ENCODE peak calls at places on chromosomes 4 and X, in four cellular contexts. J is esophagus squamous epithelium, I is left ventricle myocardium inferior, N is suprapubic skin. C is an unnamed sample.

GRCh38 chrX:110915120-110915519 is 119.5 kb upstream of the CHRDL1 start:
- DNase-seq in N (no peak), I (no peak), J (no peak), C (no peak)

GRCh38 chr4:163790231-163790630 is 295.7 kb downstream of the TMA16 start:
- DNase-seq in I (no peak), N (no peak), J (no peak), C (no peak)

GRCh38 chr4:8745828-8746225 is 125.8 kb downstream of the HMX1 start:
- DNase-seq in J (no peak), I (no peak), N (peak; percentile 53), C (peak; percentile 49)

GRCh38 chr4:165864228-165864627 is 8.8 kb upstream of the TLL1 start:
- DNase-seq in J (no peak), I (no peak), N (no peak), C (no peak)

GRCh38 chr4:2352729-2353221 is 65.7 kb downstream of the ZFYVE28 start:
- DNase-seq in I (no peak), J (no peak), N (peak; percentile 59), C (peak; percentile 77)

GRCh38 chrX:39953027-39953426 is 144.7 kb downstream of the BCOR start:
- DNase-seq in J (no peak), N (no peak), I (no peak), C (no peak)

GRCh38 chrX:148723551-148723950 is 223.1 kb downstream of the AFF2 start:
- DNase-seq in I (no peak), N (no peak), J (no peak), C (no peak)

GRCh38 chr4:153019906-153020305 is 83.8 kb downstream of the FHDC1 start:
- DNase-seq in I (no peak), J (no peak), N (no peak), C (no peak)

GRCh38 chrX:69238153-69238959 is 73.1 kb upstream of the PJA1 start:
- DNase-seq in J (no peak), N (no peak), I (peak; percentile 31), C (no peak)

GRCh38 chr4:100633269-100633668 is 115.4 kb upstream of the EMCN start:
- DNase-seq in J (no peak), N (no peak), I (no peak), C (no peak)

GRCh38 chr4:57190651-57191481 is 80.7 kb upstream of the IGFBP7 start:
- DNase-seq in I (no peak), N (no peak), J (no peak), C (no peak)

DNA sequence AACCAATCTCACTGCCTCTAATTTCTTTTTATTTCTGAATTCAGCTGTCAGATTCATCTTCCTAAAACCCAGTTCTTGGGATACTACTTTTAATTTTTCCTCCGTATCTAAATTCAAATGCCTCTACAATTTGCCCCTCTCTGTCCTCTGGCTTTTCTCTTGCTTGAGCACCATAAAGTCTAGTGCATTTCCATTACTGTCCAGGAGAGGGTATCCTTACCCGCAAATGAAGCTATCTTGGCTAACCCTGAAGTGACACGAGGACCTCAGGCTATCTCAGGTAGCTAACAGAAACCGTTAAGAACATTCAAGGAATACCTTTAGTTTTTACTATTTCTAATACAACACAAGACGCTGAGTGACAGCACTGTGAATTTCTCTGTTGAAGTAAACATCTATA is 49.4 kb upstream of the PRR32 start:
- DNase-seq in I (no peak), N (no peak), J (no peak), C (no peak)
- TF ChIP-seq CTCF in I (peak; percentile 62), N (peak; percentile 33), J (no peak), C (peak; percentile 13)

GRCh38 chr4:135372131-135372530 is 1170.5 kb upstream of the PABPC4L start:
- DNase-seq in J (no peak), I (no peak), N (no peak), C (no peak)

GRCh38 chr4:135368826-135369225 is 1167.2 kb upstream of the PABPC4L start:
- DNase-seq in J (no peak), N (no peak), I (no peak), C (no peak)

DNA sequence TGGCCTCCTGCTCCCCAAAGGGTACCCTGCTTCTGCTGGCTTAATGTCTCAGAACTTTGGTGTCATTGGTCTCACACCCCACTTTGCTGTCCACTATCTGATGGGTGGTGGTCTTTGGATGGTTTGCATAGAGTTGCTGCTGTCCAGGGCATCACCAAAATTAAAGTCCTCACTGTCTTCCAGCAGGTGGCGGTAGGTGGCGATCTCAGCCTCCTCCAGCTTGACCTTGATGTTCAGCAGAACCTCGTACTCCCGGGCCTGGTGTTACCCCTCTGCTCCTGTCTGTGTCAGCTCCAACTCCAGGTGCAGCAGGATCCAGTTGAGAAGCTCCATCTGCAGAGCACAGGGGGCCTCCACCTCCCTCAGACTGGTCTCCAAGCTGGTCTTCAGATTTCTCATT is 1169.5 kb upstream of the PABPC4L start:
- DNase-seq in I (no peak), J (no peak), N (no peak), C (no peak)
- TF ChIP-seq CTCF in I (no peak), J (no peak), N (no peak), C (no peak)

DNA sequence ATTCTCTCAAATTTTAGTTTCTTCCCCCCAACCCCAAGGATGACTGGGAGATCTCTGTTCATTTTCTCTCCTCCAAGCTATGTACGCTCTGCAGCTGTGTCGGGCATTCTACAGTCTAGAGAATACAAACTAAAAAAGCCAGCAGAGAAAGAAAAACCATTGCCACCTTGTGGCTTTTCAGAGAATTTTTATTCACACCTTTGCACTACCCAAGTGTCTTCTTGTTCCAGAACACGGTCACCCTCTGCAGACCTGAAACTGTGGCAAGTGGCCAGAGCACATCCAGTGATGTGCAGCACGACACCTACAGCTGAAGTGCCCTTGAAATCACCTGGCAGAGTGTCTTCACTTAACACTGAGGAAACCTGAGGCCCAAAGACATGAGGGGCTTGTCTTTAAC is 68.6 kb downstream of the CHST7 start:
- DNase-seq in J (no peak), N (no peak), I (no peak), C (no peak)
- TF ChIP-seq CTCF in J (peak; percentile 42), N (peak; percentile 25), I (peak; percentile 64), C (peak; percentile 54)

GRCh38 chr4:22514001-22514400 is 1.9 kb downstream of the ADGRA3 start:
- DNase-seq in I (no peak), J (no peak), N (no peak), C (no peak)

GRCh38 chr4:22514431-22514830 is 1.4 kb downstream of the ADGRA3 start:
- DNase-seq in I (no peak), J (no peak), N (no peak), C (no peak)

GRCh38 chr4:22512306-22512705 is 3.6 kb downstream of the ADGRA3 start:
- DNase-seq in J (no peak), N (no peak), I (no peak), C (no peak)

GRCh38 chr4:22515888-22516541 is at the start of gene ADGRA3:
- DNase-seq in N (no peak), I (peak; percentile 79), J (no peak), C (peak; percentile 90)

GRCh38 chr4:22515145-22515887 is 550 bp downstream of the ADGRA3 start:
- DNase-seq in N (no peak), J (no peak), I (peak; percentile 61), C (peak; percentile 85)
- TF ChIP-seq CTCF in N (peak; percentile 5), J (peak; percentile 5), I (no peak), C (no peak)

GRCh38 chrX:134671207-134671750 is 13.0 kb upstream of the PLAC1 start:
- DNase-seq in J (no peak), N (no peak), I (no peak), C (no peak)
- TF ChIP-seq CTCF in J (no peak), N (no peak), I (no peak), C (no peak)

GRCh38 chrX:119481218-119481875 is 13.1 kb downstream of the SLC25A5 start:
- DNase-seq in I (peak; percentile 17), N (no peak), J (no peak), C (no peak)

GRCh38 chrX:119482041-119482440 is 13.8 kb downstream of the SLC25A5 start:
- DNase-seq in N (no peak), I (no peak), J (no peak), C (no peak)

GRCh38 chrX:119477812-119478232 is 9.6 kb downstream of the SLC25A5 start:
- DNase-seq in N (no peak), I (no peak), J (no peak), C (no peak)

GRCh38 chrX:119478504-119478903 is 10.3 kb downstream of the SLC25A5 start:
- DNase-seq in N (no peak), I (no peak), J (no peak), C (no peak)

GRCh38 chrX:119479845-119480244 is 11.6 kb downstream of the SLC25A5 start:
- DNase-seq in N (no peak), I (no peak), J (no peak), C (no peak)
- TF ChIP-seq CTCF in N (no peak), I (no peak), J (no peak), C (no peak)

DNA sequence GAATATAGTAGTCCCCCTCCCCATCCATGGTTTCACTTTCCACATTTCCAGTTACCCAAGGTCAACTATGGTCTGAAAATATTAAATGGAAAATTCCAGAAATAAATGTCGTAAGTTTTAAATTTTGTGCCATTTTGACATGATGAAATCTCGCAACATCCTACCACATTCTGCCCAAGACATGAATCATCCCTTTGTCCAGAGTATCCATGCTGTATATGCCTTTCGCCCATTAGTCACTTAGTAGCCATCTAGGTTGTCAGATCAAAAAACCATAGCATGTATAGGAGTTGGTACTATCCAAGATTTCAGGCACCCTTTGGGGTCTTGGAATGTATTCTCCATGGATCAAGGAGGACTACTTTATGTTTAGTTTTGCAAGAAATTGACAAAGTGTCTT is 8.3 kb downstream of the PRRG1 start:
- DNase-seq in N (no peak), I (no peak), J (no peak), C (no peak)
- TF ChIP-seq CTCF in N (no peak), I (no peak), J (no peak), C (no peak)

C was measured in osteocyte.